ENCODE peak calls at places on chromosomes 4 and X, in six cellular contexts. One of them, this sample, is unnamed.

GRCh38 chrX:29872831-29873230 is 342.5 kb upstream of the MAGEB2 start:
- DNase-seq in tibial nerve: no peak
- DNase-seq in IMR-90: no peak
- DNase-seq in esophagus muscularis mucosa: no peak
- DNase-seq in mesendoderm: no peak
- DNase-seq in thoracic aorta: no peak
- DNase-seq in this sample: no peak

GRCh38 chrX:133448512-133449076 is 33.3 kb upstream of the GPC4 start:
- DNase-seq in tibial nerve: no peak
- DNase-seq in IMR-90: no peak
- DNase-seq in esophagus muscularis mucosa: no peak
- DNase-seq in mesendoderm: peak
- DNase-seq in thoracic aorta: no peak
- DNase-seq in this sample: no peak

GRCh38 chr4:153143527-153144348 is 60.5 kb upstream of the TRIM2 start:
- DNase-seq in tibial nerve: no peak
- DNase-seq in IMR-90: peak
- DNase-seq in esophagus muscularis mucosa: no peak
- DNase-seq in mesendoderm: peak
- DNase-seq in thoracic aorta: no peak
- DNase-seq in this sample: no peak

GRCh38 chr4:145882594-145882993 is 56.0 kb downstream of the ZNF827 start:
- DNase-seq in tibial nerve: no peak
- DNase-seq in IMR-90: no peak
- DNase-seq in esophagus muscularis mucosa: no peak
- DNase-seq in mesendoderm: no peak
- DNase-seq in thoracic aorta: no peak
- DNase-seq in this sample: no peak

GRCh38 chrX:71450433-71451106 is 82.3 kb upstream of the OGT start:
- DNase-seq in tibial nerve: no peak
- DNase-seq in IMR-90: no peak
- DNase-seq in esophagus muscularis mucosa: no peak
- DNase-seq in mesendoderm: no peak
- DNase-seq in thoracic aorta: no peak
- DNase-seq in this sample: no peak

GRCh38 chrX:41085883-41086626 is 810 bp downstream of the USP9X start:
- DNase-seq in tibial nerve: peak
- DNase-seq in IMR-90: peak
- DNase-seq in esophagus muscularis mucosa: no peak
- DNase-seq in mesendoderm: peak
- DNase-seq in thoracic aorta: no peak
- DNase-seq in this sample: peak

GRCh38 chr4:22514001-22514400 is 1.9 kb downstream of the ADGRA3 start:
- DNase-seq in tibial nerve: no peak
- DNase-seq in IMR-90: peak
- DNase-seq in esophagus muscularis mucosa: no peak
- DNase-seq in mesendoderm: no peak
- DNase-seq in thoracic aorta: no peak
- DNase-seq in this sample: no peak

GRCh38 chrX:2370436-2370835 is 130.3 kb downstream of the DHRSX start:
- DNase-seq in tibial nerve: no peak
- DNase-seq in IMR-90: no peak
- DNase-seq in esophagus muscularis mucosa: no peak
- DNase-seq in mesendoderm: peak
- DNase-seq in thoracic aorta: no peak
- DNase-seq in this sample: no peak

GRCh38 chr4:139896242-139896752 is 230.7 kb downstream of the MGST2 start:
- DNase-seq in tibial nerve: no peak
- DNase-seq in IMR-90: no peak
- DNase-seq in esophagus muscularis mucosa: no peak
- DNase-seq in mesendoderm: no peak
- DNase-seq in thoracic aorta: no peak
- DNase-seq in this sample: no peak

GRCh38 chrX:53704294-53704693 is 17.8 kb upstream of the HUWE1 start:
- DNase-seq in tibial nerve: no peak
- DNase-seq in IMR-90: no peak
- DNase-seq in esophagus muscularis mucosa: no peak
- DNase-seq in mesendoderm: no peak
- DNase-seq in thoracic aorta: no peak
- DNase-seq in this sample: no peak
- H3K27ac ChIP-seq in tibial nerve: no peak
- H3K27ac ChIP-seq in IMR-90: no peak
- H3K27ac ChIP-seq in esophagus muscularis mucosa: no peak
- H3K27ac ChIP-seq in mesendoderm: no peak
- H3K27ac ChIP-seq in thoracic aorta: no peak
- H3K27ac ChIP-seq in this sample: no peak

GRCh38 chrX:110588853-110589252 is 206.8 kb downstream of the CHRDL1 start:
- DNase-seq in tibial nerve: no peak
- DNase-seq in IMR-90: no peak
- DNase-seq in esophagus muscularis mucosa: no peak
- DNase-seq in mesendoderm: no peak
- DNase-seq in thoracic aorta: no peak
- DNase-seq in this sample: no peak

GRCh38 chrX:110588164-110588563 is 207.5 kb downstream of the CHRDL1 start:
- DNase-seq in tibial nerve: no peak
- DNase-seq in IMR-90: no peak
- DNase-seq in esophagus muscularis mucosa: no peak
- DNase-seq in mesendoderm: no peak
- DNase-seq in thoracic aorta: no peak
- DNase-seq in this sample: no peak
- H3K27ac ChIP-seq in tibial nerve: no peak
- H3K27ac ChIP-seq in IMR-90: no peak
- H3K27ac ChIP-seq in esophagus muscularis mucosa: no peak
- H3K27ac ChIP-seq in mesendoderm: no peak
- H3K27ac ChIP-seq in thoracic aorta: no peak
- H3K27ac ChIP-seq in this sample: peak

GRCh38 chr4:7473096-7473495 is 38.4 kb upstream of the PSAPL1 start:
- DNase-seq in tibial nerve: no peak
- DNase-seq in IMR-90: no peak
- DNase-seq in esophagus muscularis mucosa: no peak
- DNase-seq in mesendoderm: no peak
- DNase-seq in thoracic aorta: no peak
- DNase-seq in this sample: no peak

GRCh38 chr4:7474320-7474719 is 39.6 kb upstream of the PSAPL1 start:
- DNase-seq in tibial nerve: no peak
- DNase-seq in IMR-90: no peak
- DNase-seq in esophagus muscularis mucosa: no peak
- DNase-seq in mesendoderm: no peak
- DNase-seq in thoracic aorta: no peak
- DNase-seq in this sample: no peak

GRCh38 chr4:7470111-7470510 is 35.4 kb upstream of the PSAPL1 start:
- DNase-seq in tibial nerve: no peak
- DNase-seq in IMR-90: no peak
- DNase-seq in esophagus muscularis mucosa: no peak
- DNase-seq in mesendoderm: no peak
- DNase-seq in thoracic aorta: no peak
- DNase-seq in this sample: no peak

GRCh38 chr4:7470522-7471128 is 35.9 kb upstream of the PSAPL1 start:
- DNase-seq in tibial nerve: no peak
- DNase-seq in IMR-90: no peak
- DNase-seq in esophagus muscularis mucosa: no peak
- DNase-seq in mesendoderm: no peak
- DNase-seq in thoracic aorta: no peak
- DNase-seq in this sample: no peak

GRCh38 chr4:7472443-7473013 is 37.8 kb upstream of the PSAPL1 start:
- DNase-seq in tibial nerve: no peak
- DNase-seq in IMR-90: no peak
- DNase-seq in esophagus muscularis mucosa: no peak
- DNase-seq in mesendoderm: no peak
- DNase-seq in thoracic aorta: no peak
- DNase-seq in this sample: no peak
- H3K27ac ChIP-seq in tibial nerve: no peak
- H3K27ac ChIP-seq in IMR-90: no peak
- H3K27ac ChIP-seq in esophagus muscularis mucosa: no peak
- H3K27ac ChIP-seq in mesendoderm: no peak
- H3K27ac ChIP-seq in thoracic aorta: no peak
- H3K27ac ChIP-seq in this sample: no peak

GRCh38 chr4:44965446-44966095 is 239.2 kb upstream of the GNPDA2 start:
- DNase-seq in tibial nerve: no peak
- DNase-seq in IMR-90: no peak
- DNase-seq in esophagus muscularis mucosa: no peak
- DNase-seq in mesendoderm: no peak
- DNase-seq in thoracic aorta: no peak
- DNase-seq in this sample: no peak

GRCh38 chr4:44961001-44961755 is 234.8 kb upstream of the GNPDA2 start:
- DNase-seq in tibial nerve: no peak
- DNase-seq in IMR-90: no peak
- DNase-seq in esophagus muscularis mucosa: no peak
- DNase-seq in mesendoderm: no peak
- DNase-seq in thoracic aorta: no peak
- DNase-seq in this sample: no peak
- H3K27ac ChIP-seq in tibial nerve: no peak
- H3K27ac ChIP-seq in IMR-90: no peak
- H3K27ac ChIP-seq in esophagus muscularis mucosa: no peak
- H3K27ac ChIP-seq in mesendoderm: no peak
- H3K27ac ChIP-seq in thoracic aorta: no peak
- H3K27ac ChIP-seq in this sample: no peak

DNA sequence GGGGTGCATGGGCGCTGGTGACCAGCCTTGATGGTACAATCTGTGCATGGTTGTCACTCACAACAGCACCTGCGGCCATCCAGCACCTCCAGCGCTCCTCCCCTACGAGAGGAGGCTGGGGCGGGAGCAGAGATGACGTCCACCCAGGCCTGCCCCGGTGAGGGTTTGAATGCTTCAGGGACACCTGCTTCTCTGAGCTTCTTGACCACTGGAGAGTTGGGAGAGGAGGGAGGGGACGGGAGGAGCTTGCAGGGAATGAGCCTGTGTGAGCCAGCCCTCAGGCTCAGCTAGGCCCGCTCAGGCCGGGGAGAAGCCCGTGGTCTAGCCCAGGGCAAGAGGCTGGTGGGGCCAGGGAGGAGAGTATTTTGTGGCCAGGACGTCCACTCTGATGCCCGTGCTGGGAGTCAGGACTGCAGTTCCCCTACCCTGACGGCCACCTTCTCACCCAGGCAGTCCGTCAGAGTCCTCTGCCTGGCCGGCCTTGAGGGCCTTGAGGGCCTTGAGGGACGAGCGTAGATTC is 59.2 kb downstream of the CPZ start:
- DNase-seq in tibial nerve: no peak
- DNase-seq in IMR-90: no peak
- DNase-seq in esophagus muscularis mucosa: no peak
- DNase-seq in mesendoderm: no peak
- DNase-seq in thoracic aorta: no peak
- DNase-seq in this sample: no peak
- H3K27ac ChIP-seq in tibial nerve: no peak
- H3K27ac ChIP-seq in IMR-90: no peak
- H3K27ac ChIP-seq in esophagus muscularis mucosa: no peak
- H3K27ac ChIP-seq in mesendoderm: no peak
- H3K27ac ChIP-seq in thoracic aorta: no peak
- H3K27ac ChIP-seq in this sample: no peak

DNA sequence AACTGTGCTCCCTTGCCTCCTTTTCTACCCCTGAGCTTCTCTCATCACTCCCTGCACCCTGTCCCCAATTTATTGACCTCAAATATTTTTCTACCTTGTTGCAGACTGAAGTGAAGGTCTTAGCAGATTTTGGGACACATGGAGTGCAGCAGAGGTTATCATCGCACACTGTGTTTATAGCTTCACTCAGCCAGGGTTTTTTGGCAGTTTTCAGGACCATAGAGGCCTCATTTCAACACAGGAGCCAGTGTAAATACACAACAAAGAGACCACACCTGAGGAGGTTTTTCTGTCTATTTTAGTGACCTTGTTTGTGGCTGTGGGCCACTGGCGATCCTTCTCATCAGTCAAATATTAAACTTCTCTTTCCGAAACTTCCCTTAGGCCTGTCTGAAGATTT is 457.1 kb downstream of the SPRY1 start:
- DNase-seq in tibial nerve: no peak
- DNase-seq in IMR-90: no peak
- DNase-seq in esophagus muscularis mucosa: no peak
- DNase-seq in mesendoderm: no peak
- DNase-seq in thoracic aorta: no peak
- DNase-seq in this sample: no peak
- H3K27ac ChIP-seq in tibial nerve: no peak
- H3K27ac ChIP-seq in IMR-90: no peak
- H3K27ac ChIP-seq in esophagus muscularis mucosa: no peak
- H3K27ac ChIP-seq in mesendoderm: no peak
- H3K27ac ChIP-seq in thoracic aorta: no peak
- H3K27ac ChIP-seq in this sample: no peak

DNA sequence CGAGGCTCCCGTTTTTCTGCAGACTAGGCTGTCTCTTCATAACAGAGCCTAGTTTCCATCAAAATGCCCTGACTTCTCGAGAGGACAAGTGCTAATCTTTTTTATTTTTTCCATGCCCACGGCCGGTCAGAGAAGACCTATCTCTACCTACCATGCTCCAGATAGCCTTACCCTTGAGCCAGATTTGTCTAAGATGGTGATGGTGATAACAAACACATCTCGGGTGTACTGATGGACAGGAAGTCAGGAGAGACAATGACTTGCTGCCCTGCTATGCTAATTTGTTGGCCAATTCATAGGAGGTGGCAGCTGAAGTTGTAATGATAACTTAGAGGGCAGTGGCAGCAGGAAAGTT is 42.2 kb upstream of the NKRF start:
- DNase-seq in tibial nerve: no peak
- DNase-seq in IMR-90: no peak
- DNase-seq in esophagus muscularis mucosa: no peak
- DNase-seq in mesendoderm: no peak
- DNase-seq in thoracic aorta: no peak
- DNase-seq in this sample: no peak
- H3K27ac ChIP-seq in tibial nerve: no peak
- H3K27ac ChIP-seq in IMR-90: no peak
- H3K27ac ChIP-seq in esophagus muscularis mucosa: no peak
- H3K27ac ChIP-seq in mesendoderm: no peak
- H3K27ac ChIP-seq in thoracic aorta: no peak
- H3K27ac ChIP-seq in this sample: no peak

This sample was measured in psoas muscle.